ENCODE peak calls at places on chromosomes 16 and 17, in six cellular contexts. S, L, H, T, Q and Y are unnamed samples.

GRCh38 chr16:20676268-20676828 is 21.1 kb downstream of the ACSM1 start:
- DNase-seq in S (peak), Q (peak), H (peak), T (no peak), L (no peak), Y (no peak)

GRCh38 chr16:2043980-2044451 is 3.6 kb downstream of the NTHL1 start:
- DNase-seq in S (no peak), H (no peak), L (no peak), T (no peak), Q (peak), Y (no peak)

GRCh38 chr16:66619534-66620418 is 15.3 kb downstream of the CMTM3 start:
- DNase-seq in L (peak), S (no peak), Q (no peak), T (no peak), H (no peak), Y (no peak)

GRCh38 chr17:5759501-5759925 is 175.2 kb upstream of the NLRP1 start:
- DNase-seq in L (no peak), T (no peak), S (peak), Q (no peak), H (no peak), Y (no peak)

GRCh38 chr16:65285128-65286120 is 163.6 kb upstream of the CDH11 start:
- DNase-seq in H (no peak), S (no peak), T (no peak), L (peak), Q (no peak), Y (no peak)

GRCh38 chr17:251531-251930 is 70.1 kb upstream of the DOC2B start:
- DNase-seq in S (peak), H (no peak), Q (no peak), L (no peak), T (peak), Y (no peak)

GRCh38 chr17:70855401-70856054 is 686.2 kb downstream of the KCNJ2 start:
- DNase-seq in S (no peak), T (no peak), Q (peak), H (no peak), L (peak), Y (no peak)

GRCh38 chr17:1275962-1276736 is 3.3 kb upstream of the TRARG1 start:
- DNase-seq in H (no peak), L (peak), T (no peak), S (peak), Q (peak), Y (no peak)

GRCh38 chr17:82781894-82782274 is 30.0 kb downstream of the TBCD start:
- DNase-seq in T (peak), Q (peak), S (peak), H (peak), L (peak), Y (peak)

GRCh38 chr17:30278032-30278431 is 13.7 kb downstream of the BLMH start:
- DNase-seq in L (peak), T (no peak), Q (peak), S (no peak), H (no peak), Y (no peak)

GRCh38 chr16:16071631-16072244 is 122.3 kb downstream of the ABCC1 start:
- DNase-seq in T (no peak), Q (peak), S (peak), H (no peak), L (peak), Y (no peak)

GRCh38 chr17:32609085-32609484 is 122.3 kb downstream of the CDK5R1 start:
- DNase-seq in Q (peak), S (peak), T (no peak), H (peak), L (no peak), Y (no peak)

GRCh38 chr17:60817187-60817586 is 139.5 kb downstream of the BCAS3 start:
- DNase-seq in L (peak), Q (no peak), T (no peak), H (no peak), S (no peak), Y (no peak)

GRCh38 chr17:66524848-66525247 is 222.4 kb downstream of the PRKCA start:
- DNase-seq in S (no peak), Q (no peak), H (no peak), T (no peak), L (no peak), Y (no peak)

GRCh38 chr16:15876503-15876902 is 11.9 kb downstream of the CEP20 start:
- DNase-seq in H (no peak), T (no peak), S (no peak), Q (no peak), L (no peak), Y (no peak)

GRCh38 chr17:73474370-73474988 is 162.7 kb upstream of the CDC42EP4 start:
- DNase-seq in L (peak), T (no peak), H (no peak), Q (peak), S (peak), Y (no peak)

GRCh38 chr17:45284176-45285140 is 22.6 kb upstream of the SPATA32 start:
- DNase-seq in L (no peak), H (no peak), T (peak), Q (peak), S (no peak), Y (no peak)

GRCh38 chr16:19884021-19884485 is 595 bp downstream of the GPRC5B start:
- DNase-seq in H (no peak), L (no peak), T (no peak), S (no peak), Q (peak), Y (no peak)

GRCh38 chr17:7627250-7628121 is at the start of gene SAT2:
- DNase-seq in S (peak), L (peak), H (peak), T (peak), Q (peak), Y (peak)

GRCh38 chr16:64391009-64391663 is 730.7 kb downstream of the CDH11 start:
- DNase-seq in Q (no peak), H (no peak), L (peak), S (no peak), T (no peak), Y (no peak)

DNA sequence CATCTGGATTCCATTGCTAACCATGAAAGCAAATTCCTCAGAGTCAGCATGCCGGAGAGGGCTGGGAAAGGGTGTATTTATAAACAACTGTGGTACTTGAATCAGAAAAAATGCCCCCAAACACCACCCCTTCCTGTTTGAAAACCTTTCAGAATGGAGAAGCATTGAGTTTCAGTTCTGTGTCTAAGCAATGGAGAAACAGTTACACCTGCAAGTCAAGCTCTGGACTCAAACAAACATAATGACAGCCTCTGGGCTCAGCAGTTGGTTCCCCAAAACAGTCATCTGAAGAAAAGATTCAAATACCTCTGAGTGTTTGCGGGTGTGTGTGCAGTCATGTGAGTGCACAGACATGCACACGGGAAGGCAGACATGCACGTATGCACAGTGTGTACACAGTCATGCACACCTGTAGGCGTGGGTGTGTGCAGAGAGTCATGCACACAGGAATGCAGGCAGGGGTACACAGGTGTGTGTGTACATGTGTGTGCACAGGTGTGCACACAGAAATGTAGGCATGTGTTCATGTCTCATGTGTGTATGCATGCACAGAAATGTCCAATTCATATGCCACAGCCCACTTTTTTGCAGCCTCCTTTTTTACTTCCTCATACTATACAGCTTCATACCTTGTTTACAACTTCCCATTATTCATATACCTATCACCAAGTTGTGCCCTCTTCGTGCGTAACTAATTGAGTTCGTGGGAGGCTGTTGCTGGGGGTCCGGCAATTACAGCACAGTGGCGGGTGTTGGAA is 266.3 kb downstream of the ENGASE start:
- DNase-seq in H (peak), L (no peak), S (no peak), T (no peak), Q (no peak), Y (no peak)
- TF ChIP-seq POLR2A in H (no peak), L (no peak), S (no peak), T (no peak), Q (no peak), Y (no peak)

GRCh38 chr16:46721885-46722284 is 26.3 kb downstream of the MYLK3 start:
- DNase-seq in L (no peak), S (no peak), H (no peak), Q (no peak), T (peak), Y (no peak)

GRCh38 chr16:46720619-46721018 is 27.5 kb downstream of the MYLK3 start:
- DNase-seq in S (no peak), H (no peak), L (no peak), Q (no peak), T (peak), Y (no peak)

GRCh38 chr16:46717692-46718091 is 28.2 kb downstream of the ORC6 start:
- DNase-seq in S (no peak), L (no peak), Q (no peak), H (no peak), T (no peak), Y (no peak)

GRCh38 chr16:46715769-46716305 is 26.4 kb downstream of the ORC6 start:
- DNase-seq in Q (no peak), H (no peak), S (no peak), T (no peak), L (no peak), Y (no peak)

DNA sequence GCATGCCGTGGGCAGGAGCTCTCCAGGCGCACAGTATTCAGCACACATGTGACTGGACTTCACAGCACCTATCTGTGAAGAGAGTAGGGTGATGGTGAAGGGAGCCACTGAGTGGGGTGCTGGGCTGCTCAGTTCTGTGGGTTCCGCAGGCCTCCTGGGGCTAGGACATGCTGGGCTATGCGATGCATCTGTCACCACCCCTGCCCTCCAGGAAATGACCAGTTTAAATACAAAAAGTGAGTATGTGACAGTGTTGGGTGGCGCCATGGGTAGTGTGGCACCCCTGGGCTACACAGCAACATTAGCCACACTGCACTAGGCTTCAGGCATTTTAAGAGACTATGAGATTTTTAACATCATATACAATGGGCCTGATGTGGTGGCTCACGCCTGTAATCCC is 28.6 kb downstream of the MYLK3 start:
- DNase-seq in S (no peak), T (peak), Q (no peak), L (no peak), H (no peak), Y (no peak)
- TF ChIP-seq POLR2A in S (no peak), T (no peak), Q (no peak), L (no peak), H (no peak), Y (no peak)

DNA sequence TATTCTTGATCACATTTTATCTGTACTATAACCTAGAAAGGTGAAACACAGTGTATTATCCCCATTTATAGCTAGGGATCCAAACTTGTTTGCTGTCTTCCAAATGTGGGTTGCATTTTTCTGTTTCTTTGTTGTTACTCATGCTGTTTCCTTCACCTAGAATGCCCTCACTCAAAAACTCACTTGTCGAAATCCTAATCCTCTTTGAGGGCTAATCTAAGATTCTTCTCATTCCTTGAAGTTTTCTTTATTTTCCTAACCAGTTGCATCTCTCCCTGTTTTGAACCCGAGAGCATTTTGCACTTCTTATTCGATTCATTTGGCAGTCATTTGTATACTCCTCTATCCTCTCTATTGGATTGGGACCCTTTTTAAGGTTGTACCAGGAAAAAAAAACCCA is 9.6 kb downstream of the CALCOCO2 start:
- DNase-seq in T (no peak), L (no peak), H (no peak), S (no peak), Q (no peak), Y (no peak)
- TF ChIP-seq POLR2A in T (no peak), L (no peak), H (no peak), S (no peak), Q (no peak), Y (no peak)

DNA sequence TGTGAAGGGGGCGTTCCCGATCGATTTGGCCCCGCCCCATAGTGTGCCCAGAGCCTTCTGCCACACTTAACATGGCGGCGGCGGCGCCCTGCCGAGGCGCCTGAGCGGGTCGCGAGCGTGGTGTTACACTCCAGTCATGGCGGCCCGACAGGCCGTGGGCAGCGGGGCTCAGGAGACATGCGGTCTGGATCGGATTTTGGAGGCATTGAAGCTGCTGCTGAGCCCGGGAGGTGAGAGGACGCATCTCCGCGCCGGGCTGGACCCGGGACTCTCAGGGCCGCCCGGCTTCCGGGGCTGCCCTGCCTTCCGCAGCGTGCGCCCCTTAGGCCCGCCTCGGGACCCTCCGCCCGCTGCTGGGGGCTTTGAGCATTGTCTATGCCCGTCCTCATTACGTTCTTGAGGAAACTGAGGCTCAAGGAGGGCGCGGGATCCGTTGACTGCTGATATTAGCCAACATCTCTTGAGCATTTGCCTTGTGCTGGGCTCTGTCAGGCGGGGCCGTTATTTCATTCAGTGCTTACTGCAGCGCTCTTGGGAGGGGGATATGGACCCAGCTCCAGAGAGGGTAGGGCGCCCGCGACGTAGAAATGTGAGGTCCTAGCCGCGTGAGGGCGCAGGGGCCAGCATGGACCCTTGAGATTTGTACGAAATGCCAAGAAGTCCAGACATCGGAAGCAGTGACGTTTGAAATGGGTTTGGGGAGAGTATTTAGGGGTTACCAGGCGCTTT is at the start of gene TANGO6:
- DNase-seq in S (peak), Q (peak), H (peak), L (peak), T (peak), Y (peak)
- TF ChIP-seq POLR2A in S (peak), Q (no peak), H (peak), L (peak), T (no peak), Y (peak)